ENCODE peak calls at places on chromosomes 7 and 10, in seven cellular contexts. One of them, this sample, is unnamed. For H3K27me3 and H3K36me3, the result is how much of the 10 kb centered on the place peaks cover.

GRCh38 chr10:3779146-3779707 is 5.8 kb downstream of the KLF6 start:
- DNase-seq in naive thymus-derived CD4-positive, alpha-beta T cell: no peak
- DNase-seq in GM23338: no peak
- DNase-seq in uterus: no peak
- DNase-seq in mesendoderm: no peak
- DNase-seq in psoas muscle: no peak
- DNase-seq in prostate gland: no peak
- DNase-seq in this sample: no peak

GRCh38 chr10:3068201-3068967 is 1.0 kb downstream of the PFKP start:
- DNase-seq in naive thymus-derived CD4-positive, alpha-beta T cell: peak
- DNase-seq in uterus: peak
- DNase-seq in mesendoderm: peak
- DNase-seq in GM23338: peak
- DNase-seq in psoas muscle: peak
- DNase-seq in prostate gland: peak
- DNase-seq in this sample: peak

GRCh38 chr10:104268691-104269645 is at the start of gene GSTO2:
- DNase-seq in GM23338: peak
- DNase-seq in prostate gland: peak
- DNase-seq in psoas muscle: peak
- DNase-seq in naive thymus-derived CD4-positive, alpha-beta T cell: peak
- DNase-seq in mesendoderm: peak
- DNase-seq in uterus: peak
- DNase-seq in this sample: peak

GRCh38 chr10:28540145-28540544 is 7.2 kb downstream of the WAC start:
- DNase-seq in psoas muscle: no peak
- DNase-seq in naive thymus-derived CD4-positive, alpha-beta T cell: no peak
- DNase-seq in uterus: no peak
- DNase-seq in GM23338: no peak
- DNase-seq in prostate gland: no peak
- DNase-seq in mesendoderm: no peak
- DNase-seq in this sample: no peak

GRCh38 chr10:61606971-61607907 is 55.5 kb upstream of the CABCOCO1 start:
- DNase-seq in mesendoderm: peak
- DNase-seq in naive thymus-derived CD4-positive, alpha-beta T cell: no peak
- DNase-seq in psoas muscle: no peak
- DNase-seq in uterus: no peak
- DNase-seq in GM23338: peak
- DNase-seq in prostate gland: no peak
- DNase-seq in this sample: no peak

GRCh38 chr7:85489498-85489897 is 302.6 kb upstream of the SEMA3D start:
- DNase-seq in GM23338: no peak
- DNase-seq in mesendoderm: no peak
- DNase-seq in prostate gland: no peak
- DNase-seq in uterus: no peak
- DNase-seq in naive thymus-derived CD4-positive, alpha-beta T cell: no peak
- DNase-seq in psoas muscle: no peak
- DNase-seq in this sample: no peak

GRCh38 chr10:130371686-130372085 is 235.5 kb downstream of the GLRX3 start:
- DNase-seq in mesendoderm: peak
- DNase-seq in psoas muscle: no peak
- DNase-seq in prostate gland: no peak
- DNase-seq in GM23338: no peak
- DNase-seq in uterus: no peak
- DNase-seq in naive thymus-derived CD4-positive, alpha-beta T cell: no peak
- DNase-seq in this sample: no peak

GRCh38 chr7:346116-346898 is 56.3 kb downstream of the FOXL3 start:
- DNase-seq in prostate gland: no peak
- DNase-seq in GM23338: no peak
- DNase-seq in uterus: no peak
- DNase-seq in naive thymus-derived CD4-positive, alpha-beta T cell: no peak
- DNase-seq in psoas muscle: peak
- DNase-seq in mesendoderm: no peak
- DNase-seq in this sample: no peak

GRCh38 chr10:87861953-87862643 is 1.2 kb downstream of the KLLN start:
- DNase-seq in uterus: peak
- DNase-seq in prostate gland: peak
- DNase-seq in naive thymus-derived CD4-positive, alpha-beta T cell: peak
- DNase-seq in psoas muscle: peak
- DNase-seq in GM23338: peak
- DNase-seq in mesendoderm: peak
- DNase-seq in this sample: peak

GRCh38 chr10:130782467-130782866 is 529.1 kb downstream of the TCERG1L start:
- DNase-seq in psoas muscle: no peak
- DNase-seq in mesendoderm: peak
- DNase-seq in GM23338: peak
- DNase-seq in uterus: no peak
- DNase-seq in naive thymus-derived CD4-positive, alpha-beta T cell: no peak
- DNase-seq in prostate gland: no peak
- DNase-seq in this sample: no peak

GRCh38 chr7:30649717-30650116 is 32.5 kb downstream of the CRHR2 start:
- DNase-seq in psoas muscle: no peak
- DNase-seq in uterus: no peak
- DNase-seq in mesendoderm: no peak
- DNase-seq in prostate gland: no peak
- DNase-seq in GM23338: no peak
- DNase-seq in naive thymus-derived CD4-positive, alpha-beta T cell: no peak
- DNase-seq in this sample: no peak

GRCh38 chr10:93745411-93746065 is 12.2 kb upstream of the LGI1 start:
- DNase-seq in naive thymus-derived CD4-positive, alpha-beta T cell: no peak
- DNase-seq in GM23338: peak
- DNase-seq in mesendoderm: peak
- DNase-seq in uterus: no peak
- DNase-seq in prostate gland: no peak
- DNase-seq in psoas muscle: no peak
- DNase-seq in this sample: no peak

GRCh38 chr10:1048349-1048731 is 579 bp downstream of the IDI1 start:
- DNase-seq in prostate gland: no peak
- DNase-seq in naive thymus-derived CD4-positive, alpha-beta T cell: no peak
- DNase-seq in mesendoderm: no peak
- DNase-seq in psoas muscle: peak
- DNase-seq in uterus: no peak
- DNase-seq in GM23338: no peak
- DNase-seq in this sample: peak

GRCh38 chr10:2094171-2094570 is 356.8 kb upstream of the ADARB2 start:
- DNase-seq in prostate gland: no peak
- DNase-seq in psoas muscle: no peak
- DNase-seq in mesendoderm: no peak
- DNase-seq in naive thymus-derived CD4-positive, alpha-beta T cell: no peak
- DNase-seq in uterus: no peak
- DNase-seq in GM23338: no peak
- DNase-seq in this sample: no peak

GRCh38 chr7:155570991-155571390 is 24.6 kb upstream of the CNPY1 start:
- DNase-seq in uterus: no peak
- DNase-seq in mesendoderm: no peak
- DNase-seq in GM23338: no peak
- DNase-seq in psoas muscle: peak
- DNase-seq in prostate gland: no peak
- DNase-seq in naive thymus-derived CD4-positive, alpha-beta T cell: no peak
- DNase-seq in this sample: no peak

GRCh38 chr10:120788756-120789155 is 62.4 kb upstream of the WDR11 start:
- DNase-seq in psoas muscle: no peak
- DNase-seq in naive thymus-derived CD4-positive, alpha-beta T cell: no peak
- DNase-seq in prostate gland: no peak
- DNase-seq in GM23338: no peak
- DNase-seq in uterus: no peak
- DNase-seq in mesendoderm: no peak
- DNase-seq in this sample: no peak

GRCh38 chr10:490891-491571 is 198.4 kb downstream of the DIP2C start:
- DNase-seq in naive thymus-derived CD4-positive, alpha-beta T cell: no peak
- DNase-seq in GM23338: peak
- DNase-seq in psoas muscle: peak
- DNase-seq in prostate gland: no peak
- DNase-seq in uterus: peak
- DNase-seq in mesendoderm: peak
- DNase-seq in this sample: no peak

GRCh38 chr7:96388166-96388565 is 66.3 kb upstream of the SLC25A13 start:
- DNase-seq in GM23338: no peak
- DNase-seq in psoas muscle: no peak
- DNase-seq in prostate gland: no peak
- DNase-seq in mesendoderm: no peak
- DNase-seq in naive thymus-derived CD4-positive, alpha-beta T cell: no peak
- DNase-seq in uterus: no peak
- DNase-seq in this sample: no peak

GRCh38 chr7:96388620-96389383 is 66.9 kb upstream of the SLC25A13 start:
- DNase-seq in GM23338: peak
- DNase-seq in uterus: no peak
- DNase-seq in psoas muscle: no peak
- DNase-seq in naive thymus-derived CD4-positive, alpha-beta T cell: no peak
- DNase-seq in mesendoderm: peak
- DNase-seq in prostate gland: no peak
- DNase-seq in this sample: peak
- H3K4me3 ChIP-seq in GM23338: no peak
- H3K4me3 ChIP-seq in uterus: no peak
- H3K4me3 ChIP-seq in psoas muscle: no peak
- H3K4me3 ChIP-seq in naive thymus-derived CD4-positive, alpha-beta T cell: no peak
- H3K4me3 ChIP-seq in mesendoderm: no peak
- H3K4me3 ChIP-seq in prostate gland: no peak
- H3K4me3 ChIP-seq in this sample: no peak

DNA sequence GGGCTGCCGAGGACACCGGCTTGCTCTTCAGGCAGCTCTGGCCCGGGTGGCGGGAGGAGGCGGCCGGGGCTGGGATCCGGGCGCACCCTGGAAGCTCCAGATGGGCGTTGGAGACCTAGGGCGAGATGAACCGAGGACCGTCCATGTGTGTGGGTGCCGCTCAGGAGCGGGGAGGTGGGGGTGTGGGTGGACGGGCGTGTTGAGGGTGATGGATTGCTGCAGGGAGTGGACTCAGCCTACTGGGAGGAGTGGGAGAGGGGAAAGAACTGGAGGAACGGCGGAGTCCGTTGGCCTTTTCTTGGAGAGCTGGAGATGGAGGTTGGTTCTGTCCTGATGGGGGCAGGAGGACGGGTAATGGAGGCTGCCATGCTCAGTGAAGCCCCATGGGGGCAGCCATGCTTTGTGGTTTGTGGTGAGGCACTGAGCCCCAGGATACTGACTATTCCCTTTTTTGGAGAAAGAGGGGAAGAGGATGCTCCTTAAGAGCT is 27.1 kb downstream of the HIF1AN start:
- DNase-seq in mesendoderm: peak
- DNase-seq in naive thymus-derived CD4-positive, alpha-beta T cell: no peak
- DNase-seq in uterus: peak
- DNase-seq in prostate gland: no peak
- DNase-seq in GM23338: peak
- DNase-seq in psoas muscle: no peak
- DNase-seq in this sample: peak
- H3K27me3 ChIP-seq in mesendoderm: under half
- H3K27me3 ChIP-seq in naive thymus-derived CD4-positive, alpha-beta T cell: under half
- H3K27me3 ChIP-seq in uterus: under half
- H3K27me3 ChIP-seq in prostate gland: under half
- H3K27me3 ChIP-seq in GM23338: half or more
- H3K27me3 ChIP-seq in psoas muscle: under half
- H3K27me3 ChIP-seq in this sample: under half

GRCh38 chr7:105559926-105560325 is 21.4 kb downstream of the EFCAB10 start:
- DNase-seq in uterus: no peak
- DNase-seq in psoas muscle: no peak
- DNase-seq in mesendoderm: no peak
- DNase-seq in GM23338: no peak
- DNase-seq in prostate gland: no peak
- DNase-seq in naive thymus-derived CD4-positive, alpha-beta T cell: no peak
- DNase-seq in this sample: no peak
- H3K36me3 ChIP-seq in uterus: under half
- H3K36me3 ChIP-seq in psoas muscle: under half
- H3K36me3 ChIP-seq in mesendoderm: under half
- H3K36me3 ChIP-seq in GM23338: under half
- H3K36me3 ChIP-seq in prostate gland: under half
- H3K36me3 ChIP-seq in naive thymus-derived CD4-positive, alpha-beta T cell: under half
- H3K36me3 ChIP-seq in this sample: under half

GRCh38 chr10:97849491-97850402 is at the start of gene GOLGA7B:
- DNase-seq in GM23338: peak
- DNase-seq in uterus: no peak
- DNase-seq in prostate gland: no peak
- DNase-seq in psoas muscle: no peak
- DNase-seq in naive thymus-derived CD4-positive, alpha-beta T cell: peak
- DNase-seq in mesendoderm: peak
- DNase-seq in this sample: peak

GRCh38 chr10:97852277-97852676 is 2.6 kb downstream of the GOLGA7B start:
- DNase-seq in psoas muscle: no peak
- DNase-seq in mesendoderm: no peak
- DNase-seq in uterus: no peak
- DNase-seq in prostate gland: no peak
- DNase-seq in naive thymus-derived CD4-positive, alpha-beta T cell: no peak
- DNase-seq in GM23338: no peak
- DNase-seq in this sample: no peak

GRCh38 chr10:97851341-97852001 is 1.8 kb downstream of the GOLGA7B start:
- DNase-seq in uterus: no peak
- DNase-seq in prostate gland: no peak
- DNase-seq in psoas muscle: no peak
- DNase-seq in naive thymus-derived CD4-positive, alpha-beta T cell: no peak
- DNase-seq in mesendoderm: no peak
- DNase-seq in GM23338: no peak
- DNase-seq in this sample: no peak

GRCh38 chr10:97849101-97849490 is 547 bp upstream of the GOLGA7B start:
- DNase-seq in naive thymus-derived CD4-positive, alpha-beta T cell: no peak
- DNase-seq in GM23338: peak
- DNase-seq in psoas muscle: no peak
- DNase-seq in prostate gland: no peak
- DNase-seq in uterus: no peak
- DNase-seq in mesendoderm: no peak
- DNase-seq in this sample: no peak

DNA sequence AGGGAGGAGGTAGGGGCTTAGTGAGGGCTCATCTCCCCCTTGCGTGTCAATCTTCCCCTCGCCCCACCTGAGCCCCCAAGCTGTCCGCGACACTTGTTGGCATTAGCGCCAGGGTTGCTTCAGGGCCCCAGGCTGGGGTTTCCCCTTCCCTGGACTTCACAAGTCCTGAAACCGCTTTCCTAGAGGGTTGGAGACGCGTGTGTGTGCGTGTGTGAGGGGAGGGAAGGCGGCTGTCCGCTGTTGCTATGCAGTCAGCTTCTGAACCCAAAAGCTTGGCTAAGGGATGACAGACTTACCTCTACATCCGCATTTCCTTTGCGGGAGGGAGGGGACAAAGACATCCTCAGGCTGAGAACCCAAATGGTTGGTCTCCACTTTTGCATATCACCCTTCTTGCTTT is 803 bp downstream of the GOLGA7B start:
- DNase-seq in naive thymus-derived CD4-positive, alpha-beta T cell: no peak
- DNase-seq in GM23338: peak
- DNase-seq in mesendoderm: peak
- DNase-seq in prostate gland: no peak
- DNase-seq in psoas muscle: no peak
- DNase-seq in uterus: no peak
- DNase-seq in this sample: peak
- H3K4me3 ChIP-seq in naive thymus-derived CD4-positive, alpha-beta T cell: peak
- H3K4me3 ChIP-seq in GM23338: peak
- H3K4me3 ChIP-seq in mesendoderm: no peak
- H3K4me3 ChIP-seq in prostate gland: peak
- H3K4me3 ChIP-seq in psoas muscle: peak
- H3K4me3 ChIP-seq in uterus: no peak
- H3K4me3 ChIP-seq in this sample: no peak

DNA sequence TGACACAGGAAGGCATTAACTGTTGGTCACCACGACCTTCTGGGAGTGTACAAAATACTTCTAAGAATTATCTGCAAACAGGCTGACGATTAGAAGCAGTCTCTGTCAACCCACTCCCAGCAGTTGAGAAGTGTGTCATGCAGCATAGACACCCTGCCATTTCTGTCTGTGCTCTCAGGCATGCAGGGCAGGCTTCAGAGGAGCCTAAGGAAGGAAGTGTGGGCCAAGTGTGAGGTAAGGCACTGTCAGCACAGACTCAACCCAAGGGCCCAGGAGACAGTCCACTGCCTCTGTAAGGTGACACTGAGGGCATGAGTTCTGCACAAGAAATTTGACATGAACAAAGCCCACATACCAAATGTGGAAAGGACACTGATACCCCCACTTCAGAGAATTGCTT is 109.0 kb upstream of the VIPR2 start:
- DNase-seq in mesendoderm: no peak
- DNase-seq in GM23338: no peak
- DNase-seq in uterus: no peak
- DNase-seq in prostate gland: no peak
- DNase-seq in naive thymus-derived CD4-positive, alpha-beta T cell: no peak
- DNase-seq in psoas muscle: no peak
- DNase-seq in this sample: no peak
- H3K27me3 ChIP-seq in mesendoderm: under half
- H3K27me3 ChIP-seq in GM23338: under half
- H3K27me3 ChIP-seq in uterus: under half
- H3K27me3 ChIP-seq in prostate gland: under half
- H3K27me3 ChIP-seq in naive thymus-derived CD4-positive, alpha-beta T cell: under half
- H3K27me3 ChIP-seq in psoas muscle: under half
- H3K27me3 ChIP-seq in this sample: under half

This sample was measured in thyroid gland.